ENCODE peak calls at places on chromosomes 6 and 20, in nine cellular contexts. One of them, this sample, is unnamed.

GRCh38 chr20:39785252-39785917 is 823.2 kb downstream of the DHX35 start:
- DNase-seq in psoas muscle: no peak
- DNase-seq in fibroblast of lung: no peak
- DNase-seq in epithelial cell of esophagus: no peak
- DNase-seq in heart right ventricle: no peak
- DNase-seq in left lung: no peak
- DNase-seq in adrenal gland: peak
- DNase-seq in endothelial cell of umbilical vein: no peak
- DNase-seq in heart left ventricle: no peak
- DNase-seq in this sample: peak

GRCh38 chr6:148069256-148069655 is 273.4 kb upstream of the SASH1 start:
- DNase-seq in heart left ventricle: no peak
- DNase-seq in heart right ventricle: no peak
- DNase-seq in psoas muscle: no peak
- DNase-seq in endothelial cell of umbilical vein: peak
- DNase-seq in epithelial cell of esophagus: no peak
- DNase-seq in adrenal gland: no peak
- DNase-seq in fibroblast of lung: no peak
- DNase-seq in left lung: no peak
- DNase-seq in this sample: no peak

GRCh38 chr6:40815731-40816130 is 223.3 kb downstream of the UNC5CL start:
- DNase-seq in heart right ventricle: no peak
- DNase-seq in left lung: peak
- DNase-seq in epithelial cell of esophagus: no peak
- DNase-seq in heart left ventricle: no peak
- DNase-seq in psoas muscle: no peak
- DNase-seq in fibroblast of lung: no peak
- DNase-seq in adrenal gland: no peak
- DNase-seq in endothelial cell of umbilical vein: no peak
- DNase-seq in this sample: no peak

GRCh38 chr20:58854638-58855471 is 2.3 kb downstream of the GNAS start:
- DNase-seq in adrenal gland: no peak
- DNase-seq in psoas muscle: no peak
- DNase-seq in heart right ventricle: no peak
- DNase-seq in endothelial cell of umbilical vein: no peak
- DNase-seq in left lung: peak
- DNase-seq in epithelial cell of esophagus: no peak
- DNase-seq in heart left ventricle: no peak
- DNase-seq in fibroblast of lung: no peak
- DNase-seq in this sample: no peak

GRCh38 chr20:49677777-49678758 is 35.6 kb downstream of the B4GALT5 start:
- DNase-seq in psoas muscle: no peak
- DNase-seq in endothelial cell of umbilical vein: no peak
- DNase-seq in fibroblast of lung: no peak
- DNase-seq in epithelial cell of esophagus: no peak
- DNase-seq in heart right ventricle: no peak
- DNase-seq in heart left ventricle: no peak
- DNase-seq in left lung: no peak
- DNase-seq in adrenal gland: peak
- DNase-seq in this sample: no peak

GRCh38 chr6:15495375-15495901 is 167.4 kb downstream of the DTNBP1 start:
- DNase-seq in heart right ventricle: peak
- DNase-seq in left lung: no peak
- DNase-seq in fibroblast of lung: peak
- DNase-seq in psoas muscle: peak
- DNase-seq in endothelial cell of umbilical vein: no peak
- DNase-seq in heart left ventricle: peak
- DNase-seq in epithelial cell of esophagus: peak
- DNase-seq in adrenal gland: no peak
- DNase-seq in this sample: no peak

GRCh38 chr20:32943490-32944052 is 60.7 kb downstream of the SUN5 start:
- DNase-seq in adrenal gland: no peak
- DNase-seq in heart left ventricle: no peak
- DNase-seq in left lung: no peak
- DNase-seq in heart right ventricle: no peak
- DNase-seq in psoas muscle: no peak
- DNase-seq in fibroblast of lung: no peak
- DNase-seq in endothelial cell of umbilical vein: no peak
- DNase-seq in epithelial cell of esophagus: no peak
- DNase-seq in this sample: no peak

GRCh38 chr6:46972521-46972920 is 50.8 kb upstream of the ADGRF5 start:
- DNase-seq in heart left ventricle: no peak
- DNase-seq in left lung: no peak
- DNase-seq in fibroblast of lung: peak
- DNase-seq in epithelial cell of esophagus: no peak
- DNase-seq in endothelial cell of umbilical vein: no peak
- DNase-seq in adrenal gland: no peak
- DNase-seq in heart right ventricle: no peak
- DNase-seq in psoas muscle: no peak
- DNase-seq in this sample: no peak

GRCh38 chr20:48787861-48788375 is 39.9 kb downstream of the PREX1 start:
- DNase-seq in heart left ventricle: no peak
- DNase-seq in fibroblast of lung: peak
- DNase-seq in heart right ventricle: no peak
- DNase-seq in adrenal gland: no peak
- DNase-seq in endothelial cell of umbilical vein: no peak
- DNase-seq in left lung: no peak
- DNase-seq in psoas muscle: no peak
- DNase-seq in epithelial cell of esophagus: peak
- DNase-seq in this sample: no peak

GRCh38 chr6:91166271-91166670 is 579.4 kb upstream of the MAP3K7 start:
- DNase-seq in heart left ventricle: no peak
- DNase-seq in left lung: no peak
- DNase-seq in fibroblast of lung: no peak
- DNase-seq in adrenal gland: no peak
- DNase-seq in psoas muscle: no peak
- DNase-seq in heart right ventricle: no peak
- DNase-seq in epithelial cell of esophagus: peak
- DNase-seq in endothelial cell of umbilical vein: no peak
- DNase-seq in this sample: no peak

GRCh38 chr6:113809818-113810217 is 47.3 kb upstream of the MARCKS start:
- DNase-seq in psoas muscle: no peak
- DNase-seq in heart left ventricle: no peak
- DNase-seq in endothelial cell of umbilical vein: no peak
- DNase-seq in heart right ventricle: no peak
- DNase-seq in fibroblast of lung: no peak
- DNase-seq in left lung: no peak
- DNase-seq in adrenal gland: no peak
- DNase-seq in epithelial cell of esophagus: no peak
- DNase-seq in this sample: no peak

GRCh38 chr6:111775145-111775936 is 97.9 kb downstream of the FYN start:
- DNase-seq in psoas muscle: no peak
- DNase-seq in left lung: no peak
- DNase-seq in heart left ventricle: no peak
- DNase-seq in endothelial cell of umbilical vein: no peak
- DNase-seq in heart right ventricle: no peak
- DNase-seq in fibroblast of lung: no peak
- DNase-seq in epithelial cell of esophagus: no peak
- DNase-seq in adrenal gland: no peak
- DNase-seq in this sample: no peak

GRCh38 chr20:17140894-17141293 is 85.9 kb upstream of the PCSK2 start:
- DNase-seq in adrenal gland: no peak
- DNase-seq in heart right ventricle: no peak
- DNase-seq in psoas muscle: no peak
- DNase-seq in endothelial cell of umbilical vein: no peak
- DNase-seq in heart left ventricle: no peak
- DNase-seq in epithelial cell of esophagus: no peak
- DNase-seq in left lung: no peak
- DNase-seq in fibroblast of lung: no peak
- DNase-seq in this sample: no peak
- TF ChIP-seq CTCF in adrenal gland: no peak
- TF ChIP-seq CTCF in heart right ventricle: no peak
- TF ChIP-seq CTCF in psoas muscle: no peak
- TF ChIP-seq CTCF in endothelial cell of umbilical vein: no peak
- TF ChIP-seq CTCF in heart left ventricle: no peak
- TF ChIP-seq CTCF in epithelial cell of esophagus: no peak
- TF ChIP-seq CTCF in left lung: no peak
- TF ChIP-seq CTCF in fibroblast of lung: no peak
- TF ChIP-seq CTCF in this sample: no peak

GRCh38 chr6:7916959-7917358 is 6.4 kb upstream of the TXNDC5 start:
- DNase-seq in endothelial cell of umbilical vein: no peak
- DNase-seq in psoas muscle: no peak
- DNase-seq in heart left ventricle: no peak
- DNase-seq in heart right ventricle: no peak
- DNase-seq in adrenal gland: no peak
- DNase-seq in epithelial cell of esophagus: no peak
- DNase-seq in fibroblast of lung: no peak
- DNase-seq in left lung: no peak
- DNase-seq in this sample: no peak
- H3K4me3 ChIP-seq in endothelial cell of umbilical vein: no peak
- H3K4me3 ChIP-seq in psoas muscle: no peak
- H3K4me3 ChIP-seq in heart left ventricle: no peak
- H3K4me3 ChIP-seq in heart right ventricle: no peak
- H3K4me3 ChIP-seq in adrenal gland: no peak
- H3K4me3 ChIP-seq in epithelial cell of esophagus: no peak
- H3K4me3 ChIP-seq in fibroblast of lung: no peak
- H3K4me3 ChIP-seq in left lung: no peak
- H3K4me3 ChIP-seq in this sample: no peak

DNA sequence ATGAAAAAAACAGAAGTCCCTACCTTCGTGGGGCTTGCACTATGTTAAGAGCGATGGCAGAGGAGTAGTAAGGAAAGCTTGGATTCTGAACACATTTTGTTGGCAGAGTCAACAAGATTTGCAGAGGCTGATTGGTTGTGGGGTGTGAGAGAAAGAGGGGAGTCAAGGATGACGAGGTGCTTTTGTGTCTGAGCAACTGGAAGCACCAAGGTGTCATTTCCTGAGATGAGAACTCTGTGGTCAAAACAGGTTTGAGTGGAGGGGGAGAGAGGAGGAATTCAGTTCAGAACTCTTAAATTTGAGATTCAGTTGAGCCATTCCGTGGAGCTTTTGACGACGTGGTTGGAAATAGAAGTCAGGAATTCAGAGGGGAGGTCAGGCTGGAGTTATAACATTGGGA is 3.5 kb downstream of the OCSTAMP start:
- DNase-seq in endothelial cell of umbilical vein: no peak
- DNase-seq in left lung: no peak
- DNase-seq in psoas muscle: no peak
- DNase-seq in heart left ventricle: no peak
- DNase-seq in adrenal gland: no peak
- DNase-seq in epithelial cell of esophagus: no peak
- DNase-seq in fibroblast of lung: no peak
- DNase-seq in heart right ventricle: no peak
- DNase-seq in this sample: no peak
- TF ChIP-seq CTCF in endothelial cell of umbilical vein: no peak
- TF ChIP-seq CTCF in left lung: no peak
- TF ChIP-seq CTCF in psoas muscle: no peak
- TF ChIP-seq CTCF in heart left ventricle: no peak
- TF ChIP-seq CTCF in adrenal gland: no peak
- TF ChIP-seq CTCF in epithelial cell of esophagus: no peak
- TF ChIP-seq CTCF in fibroblast of lung: no peak
- TF ChIP-seq CTCF in heart right ventricle: no peak
- TF ChIP-seq CTCF in this sample: no peak

GRCh38 chr6:133892444-133893323 is 3.8 kb downstream of the TCF21 start:
- DNase-seq in heart right ventricle: no peak
- DNase-seq in left lung: peak
- DNase-seq in epithelial cell of esophagus: no peak
- DNase-seq in psoas muscle: no peak
- DNase-seq in heart left ventricle: no peak
- DNase-seq in endothelial cell of umbilical vein: no peak
- DNase-seq in fibroblast of lung: peak
- DNase-seq in adrenal gland: no peak
- DNase-seq in this sample: no peak

GRCh38 chr6:133893324-133893692 is 4.4 kb downstream of the TCF21 start:
- DNase-seq in fibroblast of lung: no peak
- DNase-seq in heart right ventricle: no peak
- DNase-seq in left lung: no peak
- DNase-seq in adrenal gland: no peak
- DNase-seq in psoas muscle: no peak
- DNase-seq in epithelial cell of esophagus: no peak
- DNase-seq in heart left ventricle: no peak
- DNase-seq in endothelial cell of umbilical vein: no peak
- DNase-seq in this sample: no peak

GRCh38 chr6:133891814-133892443 is 3.0 kb downstream of the TCF21 start:
- DNase-seq in fibroblast of lung: no peak
- DNase-seq in endothelial cell of umbilical vein: peak
- DNase-seq in heart right ventricle: no peak
- DNase-seq in epithelial cell of esophagus: no peak
- DNase-seq in heart left ventricle: no peak
- DNase-seq in left lung: no peak
- DNase-seq in psoas muscle: no peak
- DNase-seq in adrenal gland: no peak
- DNase-seq in this sample: no peak

GRCh38 chr6:133889557-133890301 is 816 bp downstream of the TCF21 start:
- DNase-seq in psoas muscle: no peak
- DNase-seq in epithelial cell of esophagus: no peak
- DNase-seq in endothelial cell of umbilical vein: no peak
- DNase-seq in adrenal gland: no peak
- DNase-seq in heart right ventricle: no peak
- DNase-seq in heart left ventricle: peak
- DNase-seq in fibroblast of lung: peak
- DNase-seq in left lung: peak
- DNase-seq in this sample: no peak

GRCh38 chr6:133890941-133891813 is 2.3 kb downstream of the TCF21 start:
- DNase-seq in fibroblast of lung: peak
- DNase-seq in adrenal gland: peak
- DNase-seq in left lung: peak
- DNase-seq in heart right ventricle: peak
- DNase-seq in heart left ventricle: no peak
- DNase-seq in endothelial cell of umbilical vein: peak
- DNase-seq in psoas muscle: no peak
- DNase-seq in epithelial cell of esophagus: peak
- DNase-seq in this sample: peak
- H3K4me3 ChIP-seq in fibroblast of lung: peak
- H3K4me3 ChIP-seq in adrenal gland: no peak
- H3K4me3 ChIP-seq in left lung: peak
- H3K4me3 ChIP-seq in heart right ventricle: peak
- H3K4me3 ChIP-seq in heart left ventricle: peak
- H3K4me3 ChIP-seq in endothelial cell of umbilical vein: no peak
- H3K4me3 ChIP-seq in psoas muscle: peak
- H3K4me3 ChIP-seq in epithelial cell of esophagus: no peak
- H3K4me3 ChIP-seq in this sample: no peak

DNA sequence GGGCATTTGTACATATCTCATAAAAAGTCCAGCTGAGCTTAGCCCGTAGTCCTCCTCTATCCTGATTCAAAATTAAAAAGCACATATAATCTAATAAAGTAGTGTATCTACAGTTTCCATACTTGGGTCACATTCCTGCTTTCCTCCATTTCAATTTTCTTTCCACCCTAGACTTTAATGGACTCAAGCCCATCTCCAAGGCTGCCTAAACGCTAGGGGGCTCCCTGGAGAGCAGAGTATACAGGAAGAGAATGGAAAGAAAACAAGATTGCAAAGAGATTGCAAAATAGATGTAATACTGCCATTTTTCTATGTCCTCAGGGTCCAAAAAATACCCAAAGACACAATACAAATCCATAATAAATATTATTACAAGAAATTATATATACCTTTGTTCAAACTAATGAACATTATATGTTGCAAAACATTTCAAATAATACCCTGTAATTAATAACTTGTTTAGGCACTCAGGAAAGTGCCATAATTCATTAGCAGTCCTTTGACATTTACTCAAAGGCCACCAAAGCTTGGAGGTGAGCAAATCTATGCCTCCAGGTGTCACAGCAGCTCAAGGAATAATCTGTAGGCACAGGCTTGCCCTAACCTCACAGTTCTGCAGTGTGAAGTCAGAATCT is 2.4 kb upstream of the MCM3 start:
- DNase-seq in epithelial cell of esophagus: peak
- DNase-seq in psoas muscle: peak
- DNase-seq in left lung: no peak
- DNase-seq in adrenal gland: peak
- DNase-seq in endothelial cell of umbilical vein: peak
- DNase-seq in heart left ventricle: peak
- DNase-seq in fibroblast of lung: peak
- DNase-seq in heart right ventricle: peak
- DNase-seq in this sample: peak
- TF ChIP-seq CTCF in epithelial cell of esophagus: peak
- TF ChIP-seq CTCF in psoas muscle: peak
- TF ChIP-seq CTCF in left lung: peak
- TF ChIP-seq CTCF in adrenal gland: peak
- TF ChIP-seq CTCF in endothelial cell of umbilical vein: peak
- TF ChIP-seq CTCF in heart left ventricle: peak
- TF ChIP-seq CTCF in fibroblast of lung: peak
- TF ChIP-seq CTCF in heart right ventricle: peak
- TF ChIP-seq CTCF in this sample: peak